ENCODE peak calls at places on chromosomes 16 and 17, in nine cellular contexts. T is stomach, Q is HCT116, A is spleen, K is esophagus muscularis mucosa, V is breast epithelium, P is GM12878, C is upper lobe of left lung, F is transverse colon. G is an unnamed sample.
A peak's percentile ranks its signal among the peaks of the same experiment; 100 is the strongest.

GRCh38 chr17:46191332-46192210 is 1.7 kb downstream of the KANSL1 start:
- DNase-seq in T (no peak), K (no peak), Q (no peak), V (no peak), A (no peak), C (peak; percentile 36), F (peak; percentile 38), P (no peak), G (no peak)

GRCh38 chr17:31788956-31789355 is 70.1 kb downstream of the COPRS start:
- DNase-seq in K (no peak), C (no peak), V (no peak), A (no peak), F (no peak), Q (no peak), T (no peak), P (no peak), G (no peak)

GRCh38 chr17:16286947-16287562 is 66.2 kb downstream of the CENPV start:
- DNase-seq in Q (no peak), A (peak; percentile 91), V (no peak), T (no peak), C (no peak), F (peak; percentile 31), P (peak; percentile 51), K (no peak), G (no peak)

GRCh38 chr16:4724661-4725270 is 9.3 kb downstream of the ANKS3 start:
- DNase-seq in Q (no peak), F (no peak), C (no peak), A (no peak), P (no peak), V (no peak), T (no peak), K (no peak), G (no peak)

GRCh38 chr16:85472514-85472913 is 140.6 kb upstream of the GSE1 start:
- DNase-seq in F (no peak), A (no peak), Q (no peak), V (no peak), P (no peak), C (no peak), K (no peak), T (no peak), G (no peak)

GRCh38 chr17:8227238-8227581 is 16.8 kb upstream of the AURKB start:
- DNase-seq in F (no peak), A (no peak), T (no peak), C (no peak), V (no peak), Q (no peak), K (no peak), P (no peak), G (no peak)

GRCh38 chr17:78529871-78530670 is 47.1 kb downstream of the DNAH17 start:
- DNase-seq in T (peak; percentile 40), K (no peak), Q (no peak), C (peak; percentile 78), F (peak; percentile 54), V (no peak), A (peak; percentile 59), P (no peak), G (no peak)

GRCh38 chr17:50905460-50905803 is 39.3 kb upstream of the TOB1 start:
- DNase-seq in Q (no peak), T (peak; percentile 78), K (no peak), V (no peak), F (no peak), P (no peak), C (peak; percentile 46), A (no peak), G (no peak)

GRCh38 chr16:11052080-11052808 is 107.9 kb downstream of the CLEC16A start:
- DNase-seq in K (no peak), V (no peak), A (no peak), T (no peak), Q (no peak), C (peak; percentile 43), P (peak; percentile 61), F (peak; percentile 41), G (peak; percentile 54)

GRCh38 chr17:31533546-31534155 is 142.2 kb downstream of the RAB11FIP4 start:
- DNase-seq in F (no peak), P (no peak), A (peak; percentile 80), V (no peak), K (no peak), Q (peak; percentile 38), C (no peak), T (peak; percentile 40), G (no peak)

GRCh38 chr17:59510611-59511010 is 54.8 kb upstream of the DHX40 start:
- DNase-seq in F (no peak), T (no peak), C (no peak), Q (no peak), A (no peak), P (no peak), K (no peak), V (no peak), G (no peak)

GRCh38 chr17:80290199-80290598 is 29.5 kb downstream of the RNF213 start:
- DNase-seq in K (no peak), T (no peak), A (peak; percentile 56), V (no peak), Q (no peak), C (no peak), F (no peak), P (no peak), G (no peak)

GRCh38 chr17:252456-252855 is 71.0 kb upstream of the DOC2B start:
- DNase-seq in T (peak; percentile 10), K (no peak), A (peak; percentile 11), Q (no peak), V (no peak), F (no peak), C (no peak), P (no peak), G (no peak)

GRCh38 chr17:30964878-30965277 is 6.0 kb upstream of the RNF135 start:
- DNase-seq in V (no peak), K (no peak), P (no peak), T (peak; percentile 11), C (no peak), Q (no peak), A (no peak), F (no peak), G (no peak)

GRCh38 chr17:248337-249235 is 67.1 kb upstream of the DOC2B start:
- DNase-seq in K (no peak), V (no peak), A (peak; percentile 43), C (no peak), T (no peak), P (no peak), F (peak; percentile 5), Q (no peak), G (no peak)

GRCh38 chr17:78991017-78991783 is 11.5 kb upstream of the LGALS3BP start:
- DNase-seq in K (no peak), V (no peak), A (peak; percentile 72), C (peak; percentile 17), F (no peak), P (no peak), T (peak; percentile 20), Q (no peak), G (no peak)

GRCh38 chr17:80545499-80545826 is 825 bp downstream of the RPTOR start:
- DNase-seq in A (no peak), C (no peak), P (no peak), F (no peak), T (no peak), Q (no peak), V (no peak), K (no peak), G (no peak)

DNA sequence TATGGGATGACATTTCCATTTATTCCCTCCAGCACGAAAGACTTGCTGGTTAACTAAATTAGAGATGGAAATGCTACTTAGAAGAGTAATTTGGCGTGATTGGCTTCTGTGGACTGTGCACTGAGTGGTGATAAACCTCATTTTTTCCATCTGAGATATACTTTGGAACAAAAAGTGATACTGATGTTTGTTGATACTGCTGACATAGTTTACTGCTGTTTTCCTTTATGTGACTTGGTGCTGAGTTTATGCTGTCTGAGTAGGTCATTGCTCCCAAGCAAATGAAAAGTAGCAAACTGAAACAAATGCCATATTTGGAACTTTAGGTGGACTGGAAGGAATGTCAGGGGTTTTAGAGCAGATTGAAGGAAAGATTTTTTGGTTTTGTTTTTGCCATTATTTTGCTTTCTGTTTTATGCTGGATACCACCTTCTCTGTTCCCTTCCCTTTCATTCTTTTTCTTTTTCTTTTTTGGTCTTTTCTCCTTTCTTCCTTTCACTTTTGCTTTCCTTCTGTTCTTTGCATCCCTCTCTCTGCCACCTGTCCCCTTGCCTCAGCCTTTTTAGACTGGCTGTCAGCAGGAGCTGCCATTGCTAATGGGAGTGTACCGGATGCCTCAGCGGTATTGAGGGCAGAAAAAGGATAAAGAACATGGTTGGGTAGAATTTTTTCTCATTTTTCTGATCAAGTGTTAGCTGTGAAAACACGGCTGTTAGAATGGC is 41.8 kb downstream of the NUP93 start:
- DNase-seq in K (no peak), P (no peak), F (no peak), T (no peak), Q (no peak), V (no peak), C (no peak), A (no peak), G (no peak)
- TF ChIP-seq POLR2AphosphoS5 in K (no peak), P (no peak), F (no peak), T (no peak), Q (no peak), V (no peak), C (no peak), A (no peak), G (no peak)

DNA sequence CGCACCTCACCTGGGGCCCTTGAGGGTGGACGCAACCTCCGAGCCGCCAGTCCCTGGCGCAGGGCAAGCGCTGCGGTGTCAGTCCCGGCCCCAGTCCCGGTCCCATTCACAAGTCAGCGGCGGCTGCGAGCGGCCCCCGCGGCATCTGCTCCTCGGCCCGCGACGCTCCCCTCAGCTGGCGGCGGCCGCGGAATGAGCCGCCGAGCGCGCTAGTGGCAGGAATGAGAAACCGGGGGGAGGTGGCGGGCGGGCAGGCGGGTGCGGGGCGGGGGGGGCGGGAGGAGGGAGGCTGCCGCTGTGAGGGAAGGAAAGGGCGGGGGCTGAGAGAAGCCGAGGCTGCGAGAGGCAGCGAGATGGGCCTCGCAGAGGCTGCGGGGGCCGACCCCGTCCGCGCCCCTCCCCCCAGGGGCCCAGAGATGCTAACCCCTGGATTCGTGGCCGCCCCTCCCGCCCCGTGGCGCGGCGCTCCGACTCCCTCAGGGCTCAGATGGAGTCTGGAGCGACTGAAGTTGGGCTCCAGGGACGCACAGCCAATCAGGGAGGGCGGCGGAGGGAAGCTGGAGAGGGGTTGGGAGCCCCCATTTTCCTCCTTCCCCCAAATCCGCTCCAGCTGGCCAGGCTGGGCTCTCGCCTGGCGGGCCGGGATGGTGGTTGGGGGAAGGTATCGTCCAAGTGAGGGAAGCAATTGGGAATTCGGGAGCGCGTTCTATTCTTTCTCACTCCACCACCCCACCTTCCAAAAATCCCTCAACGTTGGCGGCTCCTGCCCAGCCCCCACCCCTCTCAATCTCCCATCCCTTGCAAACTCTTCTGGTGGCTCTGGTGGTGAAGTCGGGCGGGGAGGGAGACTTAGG is at the start of gene CDH11:
- DNase-seq in A (peak; percentile 85), Q (no peak), P (no peak), K (peak; percentile 91), V (peak; percentile 51), F (peak; percentile 38), T (peak; percentile 25), C (no peak), G (no peak)
- TF ChIP-seq POLR2A in A (no peak), Q (no peak), P (no peak), K (no peak), V (no peak), F (no peak), T (no peak), C (no peak), G (no peak)

GRCh38 chr16:73066927-73067670 is 19.2 kb upstream of the ZFHX3 start:
- DNase-seq in K (no peak), V (no peak), A (no peak), F (peak; percentile 55), Q (no peak), T (no peak), C (no peak), P (no peak), G (no peak)
- TF ChIP-seq POLR2AphosphoS5 in K (no peak), V (no peak), A (no peak), F (no peak), Q (no peak), T (no peak), C (no peak), P (no peak), G (no peak)

GRCh38 chr16:1979271-1980025 is 1.8 kb downstream of the NOXO1 start:
- DNase-seq in V (no peak), T (peak; percentile 93), K (no peak), A (no peak), C (peak; percentile 92), Q (no peak), P (no peak), F (peak; percentile 92), G (no peak)
- TF ChIP-seq POLR2A in V (no peak), T (no peak), K (no peak), A (no peak), C (peak; percentile 36), Q (peak; percentile 74), P (peak; percentile 39), F (peak; percentile 91), G (no peak)

G was measured in GM12891.